ENCODE peak calls at places on chromosome 16, in six cellular contexts. Z is SHP77 treated with DMSO at 0.1 percent for 48 hours, X is retina, Q is right cardiac atrium, A is NCI-H1436, U is lower leg skin. G is an unnamed sample.

GRCh38 chr16:3009568-3010390 is 2.9 kb upstream of the CLDN9 start:
- DNase-seq in Z (no peak), X (peak; percentile 15), Q (no peak), A (peak; percentile 17), U (no peak), G (no peak)

GRCh38 chr16:57803413-57803990 is 1.2 kb upstream of the KIFC3 start:
- DNase-seq in Z (no peak), X (no peak), Q (peak; percentile 82), A (no peak), U (no peak), G (no peak)

GRCh38 chr16:66304151-66304550 is 62.3 kb upstream of the CDH5 start:
- DNase-seq in Z (no peak), X (no peak), Q (no peak), A (no peak), U (no peak), G (no peak)

GRCh38 chr16:71347146-71347545 is 11.4 kb upstream of the CALB2 start:
- DNase-seq in Z (no peak), X (no peak), Q (no peak), A (no peak), U (no peak), G (no peak)

GRCh38 chr16:38941-39892 is 14.2 kb downstream of the POLR3K start:
- DNase-seq in Z (no peak), X (no peak), Q (peak; percentile 40), A (no peak), U (no peak), G (no peak)

GRCh38 chr16:11379420-11379819 is 34.2 kb downstream of the RMI2 start:
- DNase-seq in Z (no peak), X (no peak), Q (no peak), A (no peak), U (no peak), G (peak; percentile 2)

GRCh38 chr16:86791287-86792074 is 213.1 kb downstream of the FOXL1 start:
- DNase-seq in Z (no peak), X (no peak), Q (no peak), A (no peak), U (no peak), G (no peak)

GRCh38 chr16:13909872-13910303 is 10.1 kb upstream of the ERCC4 start:
- DNase-seq in Z (no peak), X (no peak), Q (peak; percentile 82), A (no peak), U (no peak), G (no peak)

GRCh38 chr16:85365120-85365519 is 248.0 kb upstream of the GSE1 start:
- DNase-seq in Z (no peak), X (no peak), Q (no peak), A (peak; percentile 58), U (no peak), G (no peak)

GRCh38 chr16:84581161-84581560 is 36.7 kb downstream of the COTL1 start:
- DNase-seq in Z (no peak), X (no peak), Q (no peak), A (no peak), U (no peak), G (no peak)

GRCh38 chr16:64437706-64438329 is 684.0 kb downstream of the CDH11 start:
- DNase-seq in Z (peak; percentile 43), X (no peak), Q (no peak), A (no peak), U (no peak), G (no peak)

GRCh38 chr16:87369117-87369775 is 14.3 kb downstream of the FBXO31 start:
- DNase-seq in Z (no peak), X (no peak), Q (no peak), A (no peak), U (no peak), G (no peak)

GRCh38 chr16:11546522-11547485 is 39.9 kb downstream of the LITAF start:
- DNase-seq in Z (no peak), X (no peak), Q (no peak), A (no peak), U (no peak), G (no peak)

GRCh38 chr16:30688701-30689100 is 10.3 kb upstream of the SRCAP start:
- DNase-seq in Z (no peak), X (no peak), Q (no peak), A (no peak), U (no peak), G (no peak)

GRCh38 chr16:50153648-50154368 is 702 bp downstream of the TENT4B start:
- DNase-seq in Z (no peak), X (peak; percentile 54), Q (peak; percentile 72), A (no peak), U (peak; percentile 19), G (peak; percentile 74)

GRCh38 chr16:22665048-22665797 is 148.7 kb upstream of the HS3ST2 start:
- DNase-seq in Z (no peak), X (no peak), Q (no peak), A (no peak), U (no peak), G (no peak)

GRCh38 chr16:50741225-50741807 is 570 bp upstream of the CYLD start:
- DNase-seq in Z (no peak), X (no peak), Q (peak; percentile 61), A (no peak), U (peak; percentile 37), G (no peak)

GRCh38 chr16:86634290-86634689 is 55.9 kb downstream of the FOXL1 start:
- DNase-seq in Z (no peak), X (no peak), Q (no peak), A (no peak), U (no peak), G (no peak)

GRCh38 chr16:81639348-81639747 is 139.7 kb upstream of the PLCG2 start:
- DNase-seq in Z (no peak), X (no peak), Q (no peak), A (no peak), U (no peak), G (no peak)

GRCh38 chr16:49528035-49528434 is 154.4 kb downstream of the C16orf78 start:
- DNase-seq in Z (no peak), X (peak; percentile 79), Q (no peak), A (no peak), U (no peak), G (no peak)

GRCh38 chr16:7268182-7268581 is 64.5 kb upstream of the RBFOX1 start:
- DNase-seq in Z (no peak), X (peak; percentile 80), Q (no peak), A (peak; percentile 44), U (no peak), G (no peak)

GRCh38 chr16:74713325-74713724 is 12.7 kb upstream of the MLKL start:
- DNase-seq in Z (no peak), X (no peak), Q (no peak), A (no peak), U (no peak), G (no peak)

GRCh38 chr16:89037261-89038152 is 56.1 kb upstream of the ACSF3 start:
- DNase-seq in Z (no peak), X (peak; percentile 73), Q (peak; percentile 72), A (no peak), U (no peak), G (peak; percentile 50)

GRCh38 chr16:57826706-57827625 is 24.7 kb upstream of the KIFC3 start:
- DNase-seq in Z (no peak), X (peak; percentile 39), Q (peak; percentile 71), A (no peak), U (no peak), G (no peak)

GRCh38 chr16:84617068-84617630 is 729 bp downstream of the COTL1 start:
- DNase-seq in Z (no peak), X (no peak), Q (peak; percentile 72), A (no peak), U (no peak), G (peak; percentile 73)

G was measured in Right ventricle myocardium inferior.